ENCODE peak calls at places on chromosome 9, in seven cellular contexts. One of them, this sample, is unnamed. For H3K36me3, the result is how much of the 10 kb centered on the place peaks cover.

GRCh38 chr9:126398403-126399058 is 71.9 kb downstream of the MVB12B start:
- DNase-seq in spleen: peak
- DNase-seq in naive thymus-derived CD4-positive, alpha-beta T cell: peak
- DNase-seq in BJ: no peak
- DNase-seq in A673: peak
- DNase-seq in PC-3: peak
- DNase-seq in body of pancreas: peak
- DNase-seq in this sample: peak

GRCh38 chr9:90916147-90916734 is 114.6 kb downstream of the SYK start:
- DNase-seq in spleen: no peak
- DNase-seq in naive thymus-derived CD4-positive, alpha-beta T cell: no peak
- DNase-seq in BJ: no peak
- DNase-seq in A673: no peak
- DNase-seq in PC-3: peak
- DNase-seq in body of pancreas: no peak
- DNase-seq in this sample: peak

GRCh38 chr9:87086111-87086510 is 138.8 kb upstream of the GAS1 start:
- DNase-seq in spleen: no peak
- DNase-seq in naive thymus-derived CD4-positive, alpha-beta T cell: no peak
- DNase-seq in BJ: no peak
- DNase-seq in A673: no peak
- DNase-seq in PC-3: no peak
- DNase-seq in body of pancreas: no peak
- DNase-seq in this sample: peak

GRCh38 chr9:94167055-94167346 is 82.7 kb downstream of the PTPDC1 start:
- DNase-seq in spleen: no peak
- DNase-seq in naive thymus-derived CD4-positive, alpha-beta T cell: no peak
- DNase-seq in BJ: no peak
- DNase-seq in A673: no peak
- DNase-seq in PC-3: no peak
- DNase-seq in body of pancreas: no peak
- DNase-seq in this sample: peak

GRCh38 chr9:97853844-97854695 is 1.0 kb downstream of the FOXE1 start:
- DNase-seq in spleen: peak
- DNase-seq in naive thymus-derived CD4-positive, alpha-beta T cell: peak
- DNase-seq in BJ: no peak
- DNase-seq in A673: peak
- DNase-seq in PC-3: no peak
- DNase-seq in body of pancreas: no peak
- DNase-seq in this sample: no peak

GRCh38 chr9:96782241-96782640 is 4.4 kb upstream of the ZNF510 start:
- DNase-seq in spleen: no peak
- DNase-seq in naive thymus-derived CD4-positive, alpha-beta T cell: no peak
- DNase-seq in BJ: no peak
- DNase-seq in A673: no peak
- DNase-seq in PC-3: no peak
- DNase-seq in body of pancreas: no peak
- DNase-seq in this sample: no peak

GRCh38 chr9:111001471-111001870 is 36.8 kb downstream of the LPAR1 start:
- DNase-seq in spleen: no peak
- DNase-seq in naive thymus-derived CD4-positive, alpha-beta T cell: no peak
- DNase-seq in BJ: no peak
- DNase-seq in A673: no peak
- DNase-seq in PC-3: no peak
- DNase-seq in body of pancreas: no peak
- DNase-seq in this sample: no peak

GRCh38 chr9:105856020-105856419 is 161.7 kb downstream of the TMEM38B start:
- DNase-seq in spleen: no peak
- DNase-seq in naive thymus-derived CD4-positive, alpha-beta T cell: no peak
- DNase-seq in BJ: no peak
- DNase-seq in A673: no peak
- DNase-seq in PC-3: no peak
- DNase-seq in body of pancreas: no peak
- DNase-seq in this sample: no peak

GRCh38 chr9:122377241-122378164 is 6.7 kb downstream of the PTGS1 start:
- DNase-seq in spleen: peak
- DNase-seq in naive thymus-derived CD4-positive, alpha-beta T cell: no peak
- DNase-seq in BJ: no peak
- DNase-seq in A673: no peak
- DNase-seq in PC-3: no peak
- DNase-seq in body of pancreas: no peak
- DNase-seq in this sample: no peak

GRCh38 chr9:88593537-88594185 is 58.7 kb downstream of the NXNL2 start:
- DNase-seq in spleen: no peak
- DNase-seq in naive thymus-derived CD4-positive, alpha-beta T cell: peak
- DNase-seq in BJ: no peak
- DNase-seq in A673: peak
- DNase-seq in PC-3: peak
- DNase-seq in body of pancreas: peak
- DNase-seq in this sample: peak

GRCh38 chr9:135468866-135469521 is 10.6 kb upstream of the PPP1R26 start:
- DNase-seq in spleen: no peak
- DNase-seq in naive thymus-derived CD4-positive, alpha-beta T cell: no peak
- DNase-seq in BJ: no peak
- DNase-seq in A673: peak
- DNase-seq in PC-3: peak
- DNase-seq in body of pancreas: no peak
- DNase-seq in this sample: no peak

GRCh38 chr9:106156462-106156861 is 462.1 kb downstream of the TMEM38B start:
- DNase-seq in spleen: no peak
- DNase-seq in naive thymus-derived CD4-positive, alpha-beta T cell: no peak
- DNase-seq in BJ: no peak
- DNase-seq in A673: no peak
- DNase-seq in PC-3: no peak
- DNase-seq in body of pancreas: no peak
- DNase-seq in this sample: no peak

GRCh38 chr9:91234523-91234922 is 127.2 kb downstream of the AUH start:
- DNase-seq in spleen: no peak
- DNase-seq in naive thymus-derived CD4-positive, alpha-beta T cell: no peak
- DNase-seq in BJ: no peak
- DNase-seq in A673: no peak
- DNase-seq in PC-3: no peak
- DNase-seq in body of pancreas: no peak
- DNase-seq in this sample: no peak

GRCh38 chr9:83538172-83538889 is at the start of gene FRMD3:
- DNase-seq in spleen: peak
- DNase-seq in naive thymus-derived CD4-positive, alpha-beta T cell: no peak
- DNase-seq in BJ: peak
- DNase-seq in A673: peak
- DNase-seq in PC-3: peak
- DNase-seq in body of pancreas: peak
- DNase-seq in this sample: peak

GRCh38 chr9:97668485-97668884 is 28.7 kb downstream of the XPA start:
- DNase-seq in spleen: no peak
- DNase-seq in naive thymus-derived CD4-positive, alpha-beta T cell: no peak
- DNase-seq in BJ: no peak
- DNase-seq in A673: no peak
- DNase-seq in PC-3: no peak
- DNase-seq in body of pancreas: no peak
- DNase-seq in this sample: no peak

GRCh38 chr9:103183569-103184191 is 188.5 kb downstream of the CYLC2 start:
- DNase-seq in spleen: no peak
- DNase-seq in naive thymus-derived CD4-positive, alpha-beta T cell: no peak
- DNase-seq in BJ: no peak
- DNase-seq in A673: no peak
- DNase-seq in PC-3: peak
- DNase-seq in body of pancreas: peak
- DNase-seq in this sample: no peak

GRCh38 chr9:132648685-132649084 is 21.1 kb downstream of the DDX31 start:
- DNase-seq in spleen: no peak
- DNase-seq in naive thymus-derived CD4-positive, alpha-beta T cell: no peak
- DNase-seq in BJ: no peak
- DNase-seq in A673: no peak
- DNase-seq in PC-3: peak
- DNase-seq in body of pancreas: no peak
- DNase-seq in this sample: no peak

GRCh38 chr9:116096853-116097252 is 56.7 kb upstream of the PAPPA start:
- DNase-seq in spleen: no peak
- DNase-seq in naive thymus-derived CD4-positive, alpha-beta T cell: no peak
- DNase-seq in BJ: no peak
- DNase-seq in A673: peak
- DNase-seq in PC-3: peak
- DNase-seq in body of pancreas: no peak
- DNase-seq in this sample: no peak

GRCh38 chr9:114525505-114525904 is 20.2 kb upstream of the WHRN start:
- DNase-seq in spleen: no peak
- DNase-seq in naive thymus-derived CD4-positive, alpha-beta T cell: no peak
- DNase-seq in BJ: peak
- DNase-seq in A673: no peak
- DNase-seq in PC-3: peak
- DNase-seq in body of pancreas: no peak
- DNase-seq in this sample: no peak

GRCh38 chr9:123851851-123852250 is 78.1 kb downstream of the DENND1A start:
- DNase-seq in spleen: no peak
- DNase-seq in naive thymus-derived CD4-positive, alpha-beta T cell: no peak
- DNase-seq in BJ: no peak
- DNase-seq in A673: no peak
- DNase-seq in PC-3: no peak
- DNase-seq in body of pancreas: no peak
- DNase-seq in this sample: no peak

GRCh38 chr9:103991001-103991400 is 103.1 kb upstream of the SMC2 start:
- DNase-seq in spleen: no peak
- DNase-seq in naive thymus-derived CD4-positive, alpha-beta T cell: no peak
- DNase-seq in BJ: no peak
- DNase-seq in A673: no peak
- DNase-seq in PC-3: no peak
- DNase-seq in body of pancreas: no peak
- DNase-seq in this sample: no peak

GRCh38 chr9:136665704-136666363 is 3.1 kb downstream of the EGFL7 start:
- DNase-seq in spleen: no peak
- DNase-seq in naive thymus-derived CD4-positive, alpha-beta T cell: no peak
- DNase-seq in BJ: no peak
- DNase-seq in A673: peak
- DNase-seq in PC-3: no peak
- DNase-seq in body of pancreas: peak
- DNase-seq in this sample: no peak

GRCh38 chr9:99966001-99966400 is 59.5 kb downstream of the STX17 start:
- DNase-seq in spleen: no peak
- DNase-seq in naive thymus-derived CD4-positive, alpha-beta T cell: no peak
- DNase-seq in BJ: no peak
- DNase-seq in A673: no peak
- DNase-seq in PC-3: no peak
- DNase-seq in body of pancreas: no peak
- DNase-seq in this sample: peak

GRCh38 chr9:99964336-99964735 is 57.9 kb downstream of the STX17 start:
- DNase-seq in spleen: no peak
- DNase-seq in naive thymus-derived CD4-positive, alpha-beta T cell: no peak
- DNase-seq in BJ: no peak
- DNase-seq in A673: no peak
- DNase-seq in PC-3: no peak
- DNase-seq in body of pancreas: no peak
- DNase-seq in this sample: no peak

GRCh38 chr9:99967457-99967856 is 61.0 kb downstream of the STX17 start:
- DNase-seq in spleen: no peak
- DNase-seq in naive thymus-derived CD4-positive, alpha-beta T cell: no peak
- DNase-seq in BJ: no peak
- DNase-seq in A673: peak
- DNase-seq in PC-3: no peak
- DNase-seq in body of pancreas: no peak
- DNase-seq in this sample: no peak

GRCh38 chr9:99970481-99970880 is 64.0 kb downstream of the STX17 start:
- DNase-seq in spleen: no peak
- DNase-seq in naive thymus-derived CD4-positive, alpha-beta T cell: no peak
- DNase-seq in BJ: no peak
- DNase-seq in A673: no peak
- DNase-seq in PC-3: no peak
- DNase-seq in body of pancreas: no peak
- DNase-seq in this sample: no peak

GRCh38 chr9:99966720-99967119 is 60.3 kb downstream of the STX17 start:
- DNase-seq in spleen: no peak
- DNase-seq in naive thymus-derived CD4-positive, alpha-beta T cell: no peak
- DNase-seq in BJ: no peak
- DNase-seq in A673: no peak
- DNase-seq in PC-3: peak
- DNase-seq in body of pancreas: peak
- DNase-seq in this sample: peak
- H3K36me3 ChIP-seq in spleen: under half
- H3K36me3 ChIP-seq in naive thymus-derived CD4-positive, alpha-beta T cell: under half
- H3K36me3 ChIP-seq in BJ: under half
- H3K36me3 ChIP-seq in A673: under half
- H3K36me3 ChIP-seq in PC-3: under half
- H3K36me3 ChIP-seq in body of pancreas: under half
- H3K36me3 ChIP-seq in this sample: under half

GRCh38 chr9:128800061-128800460 is 13.0 kb downstream of the TBC1D13 start:
- DNase-seq in spleen: no peak
- DNase-seq in naive thymus-derived CD4-positive, alpha-beta T cell: no peak
- DNase-seq in BJ: no peak
- DNase-seq in A673: no peak
- DNase-seq in PC-3: no peak
- DNase-seq in body of pancreas: no peak
- DNase-seq in this sample: no peak

GRCh38 chr9:128792978-128793686 is 6.1 kb downstream of the TBC1D13 start:
- DNase-seq in spleen: no peak
- DNase-seq in naive thymus-derived CD4-positive, alpha-beta T cell: no peak
- DNase-seq in BJ: no peak
- DNase-seq in A673: no peak
- DNase-seq in PC-3: no peak
- DNase-seq in body of pancreas: peak
- DNase-seq in this sample: no peak

GRCh38 chr9:128802482-128802881 is 15.4 kb downstream of the TBC1D13 start:
- DNase-seq in spleen: no peak
- DNase-seq in naive thymus-derived CD4-positive, alpha-beta T cell: no peak
- DNase-seq in BJ: no peak
- DNase-seq in A673: no peak
- DNase-seq in PC-3: no peak
- DNase-seq in body of pancreas: no peak
- DNase-seq in this sample: no peak

GRCh38 chr9:128798896-128799295 is 11.8 kb downstream of the TBC1D13 start:
- DNase-seq in spleen: no peak
- DNase-seq in naive thymus-derived CD4-positive, alpha-beta T cell: no peak
- DNase-seq in BJ: no peak
- DNase-seq in A673: no peak
- DNase-seq in PC-3: no peak
- DNase-seq in body of pancreas: no peak
- DNase-seq in this sample: no peak
- H3K36me3 ChIP-seq in spleen: under half
- H3K36me3 ChIP-seq in naive thymus-derived CD4-positive, alpha-beta T cell: half or more
- H3K36me3 ChIP-seq in BJ: under half
- H3K36me3 ChIP-seq in A673: under half
- H3K36me3 ChIP-seq in PC-3: under half
- H3K36me3 ChIP-seq in body of pancreas: under half
- H3K36me3 ChIP-seq in this sample: under half

GRCh38 chr9:18071651-18072060 is 402.3 kb upstream of the ADAMTSL1 start:
- DNase-seq in spleen: no peak
- DNase-seq in naive thymus-derived CD4-positive, alpha-beta T cell: no peak
- DNase-seq in BJ: no peak
- DNase-seq in A673: no peak
- DNase-seq in PC-3: peak
- DNase-seq in body of pancreas: no peak
- DNase-seq in this sample: no peak
- H3K36me3 ChIP-seq in spleen: under half
- H3K36me3 ChIP-seq in naive thymus-derived CD4-positive, alpha-beta T cell: under half
- H3K36me3 ChIP-seq in BJ: under half
- H3K36me3 ChIP-seq in A673: under half
- H3K36me3 ChIP-seq in PC-3: under half
- H3K36me3 ChIP-seq in body of pancreas: under half
- H3K36me3 ChIP-seq in this sample: under half

GRCh38 chr9:20728493-20729220 is 44.6 kb downstream of the FOCAD start:
- DNase-seq in spleen: no peak
- DNase-seq in naive thymus-derived CD4-positive, alpha-beta T cell: no peak
- DNase-seq in BJ: no peak
- DNase-seq in A673: peak
- DNase-seq in PC-3: peak
- DNase-seq in body of pancreas: no peak
- DNase-seq in this sample: no peak
- H3K36me3 ChIP-seq in spleen: under half
- H3K36me3 ChIP-seq in naive thymus-derived CD4-positive, alpha-beta T cell: under half
- H3K36me3 ChIP-seq in BJ: under half
- H3K36me3 ChIP-seq in A673: under half
- H3K36me3 ChIP-seq in PC-3: under half
- H3K36me3 ChIP-seq in body of pancreas: under half
- H3K36me3 ChIP-seq in this sample: under half

This sample was measured in trophoblast cell.